ENCODE peak calls at places on chromosome 2, in ten cellular contexts. M is heart left ventricle; C is HuH-7.5; Y is astrocyte of the hippocampus; Q is adipocyte; F is SK-N-SH; L is Karpas-422; H is MG63; R is stimulated activated CD4-positive, alpha-beta T cell treated with anti-CD3 and anti-CD28 coated beads, Interleukin-15, amount 100 ng/mL, for 24 hours; D is caudate nucleus. V is an unnamed sample.

GRCh38 chr2:60530660-60531276 is 22.7 kb downstream of the BCL11A start:
- DNase-seq in R (no peak), F (peak), Q (no peak), C (peak), M (peak), Y (peak), H (no peak), D (no peak), L (no peak), V (peak)

GRCh38 chr2:144233226-144234114 is 286.4 kb downstream of the ZEB2 start:
- DNase-seq in Y (peak), Q (no peak), F (no peak), M (no peak), R (no peak), C (no peak), L (no peak), D (no peak), H (no peak), V (no peak)

GRCh38 chr2:102473020-102473419 is at the start of gene SLC9A4:
- DNase-seq in C (peak), R (peak), H (no peak), M (no peak), Q (peak), L (peak), Y (peak), D (peak), F (peak), V (peak)

GRCh38 chr2:20584045-20584636 is 66.8 kb downstream of the HS1BP3 start:
- DNase-seq in H (peak), Y (no peak), R (no peak), D (no peak), F (no peak), C (no peak), Q (peak), M (no peak), L (no peak), V (no peak)

GRCh38 chr2:40550085-40550484 is 98.2 kb upstream of the SLC8A1 start:
- DNase-seq in H (no peak), R (no peak), M (no peak), Y (no peak), Q (no peak), L (no peak), D (no peak), F (no peak), C (no peak), V (no peak)

GRCh38 chr2:150598383-150598782 is 110.9 kb upstream of the RND3 start:
- DNase-seq in F (no peak), H (no peak), D (no peak), Y (peak), M (no peak), L (no peak), C (no peak), Q (no peak), R (no peak), V (peak)

GRCh38 chr2:64267699-64268098 is 123.5 kb upstream of the PELI1 start:
- DNase-seq in D (no peak), Y (peak), F (no peak), L (no peak), H (peak), R (no peak), Q (no peak), C (no peak), M (no peak), V (no peak)

GRCh38 chr2:234422242-234422641 is 74.6 kb downstream of the ARL4C start:
- DNase-seq in F (no peak), C (peak), M (no peak), H (peak), D (no peak), L (peak), R (no peak), Q (peak), Y (peak), V (no peak)

GRCh38 chr2:229779650-229780049 is 65.3 kb upstream of the DNER start:
- DNase-seq in D (no peak), M (no peak), Q (no peak), F (no peak), C (no peak), Y (no peak), R (no peak), L (no peak), H (no peak), V (no peak)

GRCh38 chr2:134457765-134458202 is 203.9 kb downstream of the MGAT5 start:
- DNase-seq in R (no peak), D (no peak), Q (no peak), F (no peak), L (no peak), C (no peak), M (peak), Y (no peak), H (no peak), V (no peak)

GRCh38 chr2:98551316-98551715 is 57.0 kb downstream of the COA5 start:
- DNase-seq in C (no peak), R (peak), L (no peak), D (no peak), F (no peak), M (no peak), Q (no peak), Y (no peak), H (no peak), V (no peak)

GRCh38 chr2:40150206-40150765 is 301.6 kb downstream of the SLC8A1 start:
- DNase-seq in H (no peak), C (no peak), F (no peak), Q (no peak), R (no peak), D (no peak), L (no peak), M (no peak), Y (peak), V (no peak)

GRCh38 chr2:122236152-122236892 is 480.9 kb downstream of the TSN start:
- DNase-seq in Y (peak), Q (peak), H (peak), F (peak), D (no peak), C (no peak), R (no peak), L (no peak), M (no peak), V (no peak)

GRCh38 chr2:88632569-88632968 is 5.3 kb upstream of the EIF2AK3 start:
- DNase-seq in Y (no peak), R (no peak), F (no peak), M (no peak), Q (no peak), D (no peak), H (no peak), L (no peak), C (no peak), V (no peak)

GRCh38 chr2:28185881-28186280 is 206.8 kb upstream of the FOSL2 start:
- DNase-seq in M (no peak), H (no peak), Y (peak), F (no peak), R (no peak), C (no peak), D (no peak), Q (peak), L (no peak), V (no peak)

GRCh38 chr2:145066151-145066661 is 546.3 kb upstream of the ZEB2 start:
- DNase-seq in C (no peak), Y (no peak), D (no peak), R (no peak), Q (peak), F (no peak), H (no peak), L (no peak), M (no peak), V (no peak)